ENCODE peak calls at places on chromosomes 13 and 19, in six cellular contexts. F, P, Z, S, C and T are unnamed samples.

GRCh38 chr13:110308377-110309158 is 1.5 kb downstream of the COL4A2 start:
- DNase-seq in F (no peak), P (no peak), Z (peak; percentile 67), S (peak; percentile 50), C (no peak), T (no peak)

GRCh38 chr19:16042533-16043085 is 33.7 kb upstream of the TPM4 start:
- DNase-seq in F (no peak), P (no peak), Z (no peak), S (no peak), C (no peak), T (no peak)

GRCh38 chr13:107185889-107186288 is 618.0 kb upstream of the ARGLU1 start:
- DNase-seq in F (no peak), P (no peak), Z (no peak), S (no peak), C (no peak), T (no peak)

GRCh38 chr19:49210108-49210900 is 52.7 kb downstream of the TRPM4 start:
- DNase-seq in F (no peak), P (peak; percentile 65), Z (no peak), S (no peak), C (no peak), T (no peak)

GRCh38 chr19:7868671-7869452 is 5.3 kb downstream of the PRR36 start:
- DNase-seq in F (peak; percentile 33), P (peak; percentile 92), Z (peak; percentile 80), S (peak; percentile 68), C (peak; percentile 64), T (peak; percentile 94)

GRCh38 chr19:8880864-8881488 is 48.8 kb downstream of the MBD3L1 start:
- DNase-seq in F (no peak), P (no peak), Z (no peak), S (no peak), C (no peak), T (no peak)

GRCh38 chr13:30569901-30570576 is 47.7 kb upstream of the USPL1 start:
- DNase-seq in F (peak; percentile 10), P (peak; percentile 76), Z (peak; percentile 83), S (peak; percentile 77), C (no peak), T (peak; percentile 49)

GRCh38 chr13:41462427-41462826 is 5.1 kb downstream of the RGCC start:
- DNase-seq in F (no peak), P (no peak), Z (no peak), S (no peak), C (no peak), T (no peak)

GRCh38 chr19:38626401-38626800 is 7.4 kb downstream of the EIF3K start:
- DNase-seq in F (no peak), P (no peak), Z (no peak), S (no peak), C (no peak), T (no peak)

GRCh38 chr19:33461256-33462111 is 60.1 kb downstream of the PEPD start:
- DNase-seq in F (no peak), P (no peak), Z (no peak), S (no peak), C (no peak), T (peak; percentile 80)

GRCh38 chr19:11382898-11383705 is 1.0 kb downstream of the EPOR start:
- DNase-seq in F (no peak), P (peak; percentile 74), Z (peak; percentile 46), S (peak; percentile 26), C (no peak), T (no peak)

GRCh38 chr13:43470610-43471009 is 316.2 kb downstream of the ENOX1 start:
- DNase-seq in F (no peak), P (no peak), Z (no peak), S (peak; percentile 18), C (no peak), T (no peak)

GRCh38 chr19:46670874-46671273 is 9.9 kb upstream of the DACT3 start:
- DNase-seq in F (no peak), P (no peak), Z (peak; percentile 32), S (no peak), C (no peak), T (no peak)

GRCh38 chr13:75633285-75633684 is 2.8 kb upstream of the LMO7 start:
- DNase-seq in F (no peak), P (no peak), Z (peak; percentile 75), S (peak; percentile 55), C (no peak), T (no peak)

GRCh38 chr13:99636728-99637353 is 135.6 kb downstream of the TM9SF2 start:
- DNase-seq in F (no peak), P (no peak), Z (no peak), S (no peak), C (no peak), T (no peak)

GRCh38 chr19:41564515-41565383 is 11.2 kb upstream of the CEACAM21 start:
- DNase-seq in F (no peak), P (no peak), Z (no peak), S (no peak), C (no peak), T (no peak)

GRCh38 chr19:54105796-54106195 is 3.1 kb downstream of the NDUFA3 start:
- DNase-seq in F (no peak), P (peak; percentile 14), Z (no peak), S (no peak), C (no peak), T (no peak)

GRCh38 chr13:51136276-51136980 is 25.4 kb upstream of the C13orf42 start:
- DNase-seq in F (no peak), P (no peak), Z (no peak), S (no peak), C (no peak), T (no peak)

GRCh38 chr19:11448923-11449554 is 13.6 kb downstream of the PRKCSH start:
- DNase-seq in F (no peak), P (no peak), Z (no peak), S (no peak), C (no peak), T (no peak)

GRCh38 chr19:55686311-55687050 is 11.5 kb downstream of the EPN1 start:
- DNase-seq in F (no peak), P (no peak), Z (no peak), S (no peak), C (no peak), T (no peak)

GRCh38 chr19:7852851-7853759 is 21.1 kb downstream of the PRR36 start:
- DNase-seq in F (peak; percentile 32), P (peak; percentile 89), Z (peak; percentile 91), S (peak; percentile 45), C (peak; percentile 73), T (no peak)

GRCh38 chr13:52002361-52002760 is 8.9 kb downstream of the ATP7B start:
- DNase-seq in F (no peak), P (no peak), Z (no peak), S (no peak), C (no peak), T (no peak)

GRCh38 chr19:33175886-33176669 is 18.1 kb upstream of the LRP3 start:
- DNase-seq in F (peak; percentile 63), P (no peak), Z (peak; percentile 46), S (peak; percentile 6), C (no peak), T (peak; percentile 91)

GRCh38 chr13:106418556-106418955 is 116.9 kb downstream of the EFNB2 start:
- DNase-seq in F (no peak), P (no peak), Z (peak; percentile 68), S (peak; percentile 13), C (no peak), T (no peak)

GRCh38 chr19:17234911-17235617 is 9.0 kb downstream of the OCEL1 start:
- DNase-seq in F (no peak), P (no peak), Z (peak; percentile 80), S (no peak), C (peak; percentile 68), T (no peak)

GRCh38 chr13:25683056-25683455 is 311.3 kb downstream of the ATP8A2 start:
- DNase-seq in F (no peak), P (no peak), Z (no peak), S (peak; percentile 12), C (no peak), T (no peak)

GRCh38 chr13:32427852-32428580 is at the start of gene N4BP2L1:
- DNase-seq in F (peak; percentile 75), P (peak; percentile 67), Z (peak; percentile 79), S (peak; percentile 41), C (peak; percentile 74), T (peak; percentile 97)

GRCh38 chr13:30133554-30133912 is 173.8 kb downstream of the KATNAL1 start:
- DNase-seq in F (no peak), P (no peak), Z (no peak), S (peak; percentile 35), C (no peak), T (no peak)

GRCh38 chr19:48419158-48419920 is 25.9 kb downstream of the GRIN2D start:
- DNase-seq in F (peak; percentile 12), P (no peak), Z (peak; percentile 58), S (no peak), C (peak; percentile 65), T (no peak)

GRCh38 chr13:96091164-96091931 is 1.4 kb downstream of the HS6ST3 start:
- DNase-seq in F (peak; percentile 16), P (peak; percentile 40), Z (peak; percentile 10), S (no peak), C (peak; percentile 17), T (no peak)

GRCh38 chr13:48818495-48818961 is 157.2 kb upstream of the FNDC3A start:
- DNase-seq in F (no peak), P (peak; percentile 21), Z (peak; percentile 68), S (peak; percentile 79), C (no peak), T (no peak)